ENCODE peak calls at places on chromosomes 16 and 17, in five cellular contexts. One of them, this sample, is unnamed.

GRCh38 chr17:68381076-68381900 is 76.0 kb downstream of the WIPI1 start:
- DNase-seq in WTC11: no peak
- DNase-seq in DMS153: peak; percentile 57
- DNase-seq in GOT3: peak; percentile 66
- DNase-seq in dermis blood vessel endothelial cell: peak; percentile 87
- DNase-seq in this sample: peak; percentile 96

GRCh38 chr16:19808061-19808621 is 76.5 kb downstream of the GPRC5B start:
- DNase-seq in WTC11: no peak
- DNase-seq in DMS153: no peak
- DNase-seq in GOT3: no peak
- DNase-seq in dermis blood vessel endothelial cell: no peak
- DNase-seq in this sample: no peak

GRCh38 chr17:70181866-70182265 is 12.5 kb downstream of the KCNJ2 start:
- DNase-seq in GOT3: no peak
- DNase-seq in DMS153: no peak
- DNase-seq in dermis blood vessel endothelial cell: no peak
- DNase-seq in WTC11: no peak
- DNase-seq in this sample: no peak

GRCh38 chr17:46009681-46010596 is 10.9 kb downstream of the STH start:
- DNase-seq in GOT3: no peak
- DNase-seq in WTC11: no peak
- DNase-seq in dermis blood vessel endothelial cell: peak; percentile 42
- DNase-seq in DMS153: no peak
- DNase-seq in this sample: peak; percentile 75

GRCh38 chr16:85187447-85187846 is 75.2 kb upstream of the CIBAR2 start:
- DNase-seq in WTC11: peak; percentile 74
- DNase-seq in GOT3: no peak
- DNase-seq in dermis blood vessel endothelial cell: no peak
- DNase-seq in DMS153: no peak
- DNase-seq in this sample: no peak

GRCh38 chr16:49704586-49705155 is 151.2 kb downstream of the ZNF423 start:
- DNase-seq in DMS153: no peak
- DNase-seq in dermis blood vessel endothelial cell: peak; percentile 21
- DNase-seq in WTC11: no peak
- DNase-seq in GOT3: no peak
- DNase-seq in this sample: no peak

GRCh38 chr17:82859431-82860403 is 19.9 kb upstream of the ZNF750 start:
- DNase-seq in dermis blood vessel endothelial cell: peak; percentile 88
- DNase-seq in WTC11: no peak
- DNase-seq in GOT3: no peak
- DNase-seq in DMS153: no peak
- DNase-seq in this sample: peak; percentile 79

GRCh38 chr16:16175296-16175695 is 48.0 kb downstream of the ABCC6 start:
- DNase-seq in GOT3: no peak
- DNase-seq in DMS153: no peak
- DNase-seq in WTC11: no peak
- DNase-seq in dermis blood vessel endothelial cell: no peak
- DNase-seq in this sample: no peak

GRCh38 chr17:18361837-18362380 is 1.4 kb downstream of the SHMT1 start:
- DNase-seq in DMS153: no peak
- DNase-seq in WTC11: no peak
- DNase-seq in GOT3: no peak
- DNase-seq in dermis blood vessel endothelial cell: peak; percentile 10
- DNase-seq in this sample: no peak

GRCh38 chr16:71421911-71422310 is 19.9 kb downstream of the TLE7 start:
- DNase-seq in dermis blood vessel endothelial cell: peak; percentile 37
- DNase-seq in GOT3: no peak
- DNase-seq in DMS153: no peak
- DNase-seq in WTC11: peak; percentile 75
- DNase-seq in this sample: no peak

GRCh38 chr17:57422574-57423164 is 166.3 kb downstream of the MSI2 start:
- DNase-seq in DMS153: no peak
- DNase-seq in dermis blood vessel endothelial cell: peak; percentile 33
- DNase-seq in GOT3: no peak
- DNase-seq in WTC11: no peak
- DNase-seq in this sample: peak; percentile 70

GRCh38 chr16:50478021-50478772 is 70.0 kb upstream of the NKD1 start:
- DNase-seq in DMS153: peak; percentile 50
- DNase-seq in dermis blood vessel endothelial cell: no peak
- DNase-seq in WTC11: no peak
- DNase-seq in GOT3: no peak
- DNase-seq in this sample: no peak

GRCh38 chr16:4372578-4373355 is 1.1 kb downstream of the VASN start:
- DNase-seq in DMS153: peak; percentile 81
- DNase-seq in dermis blood vessel endothelial cell: no peak
- DNase-seq in GOT3: no peak
- DNase-seq in WTC11: no peak
- DNase-seq in this sample: no peak

GRCh38 chr17:78144146-78144719 is 2.0 kb upstream of the C17orf99 start:
- DNase-seq in dermis blood vessel endothelial cell: peak; percentile 85
- DNase-seq in WTC11: no peak
- DNase-seq in GOT3: no peak
- DNase-seq in DMS153: no peak
- DNase-seq in this sample: peak; percentile 25

This sample was measured in astrocyte.